ENCODE peak calls at places on chromosomes 11 and 22, in nine cellular contexts. B, L, S, H, Z, Q, W, F and C are unnamed samples.

GRCh38 chr11:133894956-133895549 is 49.7 kb upstream of the SPATA19 start:
- DNase-seq in B (no peak), L (no peak), S (peak; percentile 21), H (no peak), Z (no peak), Q (no peak), W (no peak), F (peak; percentile 29), C (no peak)

GRCh38 chr11:73227571-73228211 is 9.6 kb downstream of the P2RY2 start:
- DNase-seq in B (no peak), L (no peak), S (no peak), H (no peak), Z (no peak), Q (peak; percentile 11), W (no peak), F (no peak), C (no peak)

GRCh38 chr11:41301023-41301422 is 158.4 kb downstream of the LRRC4C start:
- DNase-seq in B (no peak), L (no peak), S (no peak), H (no peak), Z (no peak), Q (no peak), W (no peak), F (peak; percentile 81), C (peak; percentile 47)

GRCh38 chr11:57311109-57311936 is 13.4 kb downstream of the TNKS1BP1 start:
- DNase-seq in B (peak; percentile 47), L (peak; percentile 95), S (no peak), H (peak; percentile 65), Z (peak; percentile 20), Q (peak; percentile 98), W (peak; percentile 79), F (peak; percentile 98), C (peak; percentile 98)

GRCh38 chr11:85318573-85318972 is 308.6 kb downstream of the DLG2 start:
- DNase-seq in B (no peak), L (no peak), S (no peak), H (no peak), Z (no peak), Q (no peak), W (no peak), F (no peak), C (no peak)

GRCh38 chr11:73680687-73681086 is 34.3 kb downstream of the PLEKHB1 start:
- DNase-seq in B (no peak), L (no peak), S (no peak), H (no peak), Z (no peak), Q (no peak), W (no peak), F (no peak), C (no peak)

GRCh38 chr22:50016988-50017700 is 4.6 kb upstream of the IL17REL start:
- DNase-seq in B (no peak), L (no peak), S (no peak), H (no peak), Z (no peak), Q (no peak), W (no peak), F (peak; percentile 37), C (no peak)

GRCh38 chr11:17633987-17634775 is 85.2 kb upstream of the MYOD1 start:
- DNase-seq in B (no peak), L (no peak), S (no peak), H (no peak), Z (no peak), Q (no peak), W (no peak), F (no peak), C (no peak)

GRCh38 chr11:47177229-47177845 is 658 bp upstream of the ARFGAP2 start:
- DNase-seq in B (peak; percentile 64), L (peak; percentile 62), S (peak; percentile 73), H (peak; percentile 54), Z (peak; percentile 62), Q (peak; percentile 77), W (no peak), F (peak; percentile 73), C (peak; percentile 74)

GRCh38 chr11:6129634-6130033 is 22.1 kb downstream of the OR56B4 start:
- DNase-seq in B (no peak), L (no peak), S (no peak), H (no peak), Z (no peak), Q (no peak), W (no peak), F (no peak), C (no peak)

GRCh38 chr22:26435327-26436093 is 6.5 kb downstream of the ASPHD2 start:
- DNase-seq in B (no peak), L (no peak), S (no peak), H (no peak), Z (no peak), Q (no peak), W (no peak), F (no peak), C (no peak)

GRCh38 chr11:128595775-128596174 is 8.4 kb upstream of the ETS1 start:
- DNase-seq in B (no peak), L (no peak), S (no peak), H (no peak), Z (no peak), Q (no peak), W (no peak), F (no peak), C (no peak)

GRCh38 chr11:3115321-3115720 is 49.8 kb downstream of the OSBPL5 start:
- DNase-seq in B (no peak), L (no peak), S (no peak), H (no peak), Z (no peak), Q (no peak), W (no peak), F (no peak), C (no peak)

GRCh38 chr11:102990145-102990544 is 34.6 kb upstream of the MMP13 start:
- DNase-seq in B (no peak), L (no peak), S (no peak), H (no peak), Z (no peak), Q (no peak), W (no peak), F (peak; percentile 38), C (no peak)

GRCh38 chr11:65696802-65697552 is 15.1 kb upstream of the KAT5 start:
- DNase-seq in B (no peak), L (no peak), S (no peak), H (no peak), Z (no peak), Q (no peak), W (no peak), F (no peak), C (no peak)

GRCh38 chr11:109695696-109696095 is 273.7 kb downstream of the C11orf87 start:
- DNase-seq in B (no peak), L (no peak), S (no peak), H (no peak), Z (no peak), Q (no peak), W (no peak), F (peak; percentile 42), C (peak; percentile 42)

GRCh38 chr22:31103899-31104694 is 3.3 kb downstream of the SELENOM start:
- DNase-seq in B (no peak), L (no peak), S (no peak), H (no peak), Z (no peak), Q (no peak), W (no peak), F (no peak), C (no peak)

GRCh38 chr11:83448686-83449085 is 162.5 kb upstream of the CCDC90B start:
- DNase-seq in B (no peak), L (no peak), S (no peak), H (no peak), Z (no peak), Q (no peak), W (no peak), F (no peak), C (no peak)

GRCh38 chr22:40588726-40589125 is 47.8 kb downstream of the MRTFA start:
- DNase-seq in B (no peak), L (no peak), S (no peak), H (no peak), Z (no peak), Q (no peak), W (no peak), F (no peak), C (no peak)

GRCh38 chr11:71519546-71519945 is 7.5 kb upstream of the KRTAP5-7 start:
- DNase-seq in B (no peak), L (no peak), S (no peak), H (no peak), Z (no peak), Q (no peak), W (no peak), F (no peak), C (no peak)

GRCh38 chr11:77471520-77472234 is 2.2 kb downstream of the PAK1 start:
- DNase-seq in B (no peak), L (no peak), S (no peak), H (peak; percentile 51), Z (peak; percentile 30), Q (no peak), W (no peak), F (no peak), C (no peak)

GRCh38 chr22:41197808-41198585 is 7.1 kb upstream of the L3MBTL2 start:
- DNase-seq in B (peak; percentile 48), L (peak; percentile 47), S (no peak), H (peak; percentile 30), Z (peak; percentile 47), Q (peak; percentile 46), W (no peak), F (peak; percentile 27), C (no peak)

GRCh38 chr11:57348636-57349323 is 10.6 kb downstream of the P2RX3 start:
- DNase-seq in B (no peak), L (no peak), S (no peak), H (no peak), Z (no peak), Q (no peak), W (no peak), F (peak; percentile 8), C (no peak)

GRCh38 chr11:6608726-6609501 is 3.1 kb downstream of the TAF10 start:
- DNase-seq in B (no peak), L (no peak), S (peak; percentile 7), H (no peak), Z (no peak), Q (no peak), W (no peak), F (peak; percentile 50), C (no peak)

GRCh38 chr11:76803811-76804600 is 20.9 kb downstream of the TSKU start:
- DNase-seq in B (peak; percentile 64), L (no peak), S (no peak), H (no peak), Z (peak; percentile 16), Q (no peak), W (no peak), F (peak; percentile 48), C (no peak)

GRCh38 chr11:116229581-116229980 is 543.2 kb downstream of the BUD13 start:
- DNase-seq in B (no peak), L (no peak), S (no peak), H (no peak), Z (no peak), Q (no peak), W (no peak), F (no peak), C (no peak)

GRCh38 chr11:68803766-68804165 is 38.0 kb downstream of the CPT1A start:
- DNase-seq in B (no peak), L (no peak), S (no peak), H (no peak), Z (no peak), Q (no peak), W (no peak), F (no peak), C (no peak)

GRCh38 chr11:22778642-22779041 is 51.0 kb downstream of the SVIP start:
- DNase-seq in B (no peak), L (no peak), S (no peak), H (no peak), Z (no peak), Q (no peak), W (no peak), F (no peak), C (no peak)

GRCh38 chr22:24894220-24894975 is 52.1 kb downstream of the LHFPL7 start:
- DNase-seq in B (no peak), L (peak; percentile 87), S (no peak), H (no peak), Z (no peak), Q (peak; percentile 94), W (peak; percentile 71), F (peak; percentile 97), C (peak; percentile 98)

GRCh38 chr11:82775736-82776346 is 42.2 kb upstream of the FAM181B start:
- DNase-seq in B (peak; percentile 21), L (no peak), S (no peak), H (peak; percentile 71), Z (no peak), Q (peak; percentile 23), W (no peak), F (peak; percentile 15), C (peak; percentile 29)

GRCh38 chr11:9493492-9493891 is 32.7 kb downstream of the ZNF143 start:
- DNase-seq in B (no peak), L (no peak), S (no peak), H (no peak), Z (no peak), Q (no peak), W (no peak), F (no peak), C (no peak)